ENCODE peak calls at places on chromosome 7, in ten cellular contexts. One of them, this sample, is unnamed.
A peak's percentile ranks its signal among the peaks of the same experiment; 100 is the strongest.

GRCh38 chr7:101159696-101160674 is 5.4 kb downstream of the VGF start:
- DNase-seq in activated CD8-positive, alpha-beta memory T cell treated with anti-CD3 and anti-CD28 coated beads for 48 hours: no peak
- DNase-seq in GOT3: no peak
- DNase-seq in ELR: peak; percentile 72
- DNase-seq in effector CD8-positive, alpha-beta T cell: no peak
- DNase-seq in T-cell: no peak
- DNase-seq in progenitor cell of endocrine pancreas: no peak
- DNase-seq in fibroblast of mammary gland: peak; percentile 43
- DNase-seq in endothelial cell: no peak
- DNase-seq in HFF-Myc: no peak
- DNase-seq in this sample: no peak

GRCh38 chr7:84073476-84073875 is 121.1 kb downstream of the SEMA3A start:
- DNase-seq in GOT3: no peak
- DNase-seq in ELR: no peak
- DNase-seq in fibroblast of mammary gland: peak; percentile 51
- DNase-seq in T-cell: no peak
- DNase-seq in progenitor cell of endocrine pancreas: no peak
- DNase-seq in endothelial cell: no peak
- DNase-seq in HFF-Myc: no peak
- DNase-seq in activated CD8-positive, alpha-beta memory T cell treated with anti-CD3 and anti-CD28 coated beads for 48 hours: no peak
- DNase-seq in effector CD8-positive, alpha-beta T cell: no peak
- DNase-seq in this sample: no peak

GRCh38 chr7:144452064-144452463 is 48.6 kb upstream of the NOBOX start:
- DNase-seq in progenitor cell of endocrine pancreas: no peak
- DNase-seq in activated CD8-positive, alpha-beta memory T cell treated with anti-CD3 and anti-CD28 coated beads for 48 hours: no peak
- DNase-seq in endothelial cell: no peak
- DNase-seq in T-cell: no peak
- DNase-seq in HFF-Myc: no peak
- DNase-seq in fibroblast of mammary gland: no peak
- DNase-seq in effector CD8-positive, alpha-beta T cell: no peak
- DNase-seq in ELR: no peak
- DNase-seq in GOT3: no peak
- DNase-seq in this sample: no peak

GRCh38 chr7:106205621-106206222 is 79.1 kb downstream of the NAMPT start:
- DNase-seq in fibroblast of mammary gland: peak; percentile 40
- DNase-seq in effector CD8-positive, alpha-beta T cell: no peak
- DNase-seq in progenitor cell of endocrine pancreas: no peak
- DNase-seq in HFF-Myc: no peak
- DNase-seq in endothelial cell: no peak
- DNase-seq in ELR: peak; percentile 67
- DNase-seq in GOT3: no peak
- DNase-seq in activated CD8-positive, alpha-beta memory T cell treated with anti-CD3 and anti-CD28 coated beads for 48 hours: no peak
- DNase-seq in T-cell: no peak
- DNase-seq in this sample: no peak

GRCh38 chr7:41921453-41921912 is 218.6 kb upstream of the INHBA start:
- DNase-seq in HFF-Myc: peak; percentile 79
- DNase-seq in T-cell: no peak
- DNase-seq in GOT3: no peak
- DNase-seq in endothelial cell: no peak
- DNase-seq in ELR: peak; percentile 43
- DNase-seq in activated CD8-positive, alpha-beta memory T cell treated with anti-CD3 and anti-CD28 coated beads for 48 hours: no peak
- DNase-seq in effector CD8-positive, alpha-beta T cell: no peak
- DNase-seq in fibroblast of mammary gland: peak; percentile 93
- DNase-seq in progenitor cell of endocrine pancreas: no peak
- DNase-seq in this sample: no peak

GRCh38 chr7:116674508-116675173 is 2.6 kb downstream of the MET start:
- DNase-seq in progenitor cell of endocrine pancreas: no peak
- DNase-seq in fibroblast of mammary gland: peak; percentile 34
- DNase-seq in GOT3: no peak
- DNase-seq in endothelial cell: no peak
- DNase-seq in T-cell: no peak
- DNase-seq in HFF-Myc: no peak
- DNase-seq in ELR: peak; percentile 78
- DNase-seq in effector CD8-positive, alpha-beta T cell: no peak
- DNase-seq in activated CD8-positive, alpha-beta memory T cell treated with anti-CD3 and anti-CD28 coated beads for 48 hours: no peak
- DNase-seq in this sample: no peak

GRCh38 chr7:84611391-84611790 is 416.8 kb upstream of the SEMA3A start:
- DNase-seq in GOT3: no peak
- DNase-seq in T-cell: no peak
- DNase-seq in fibroblast of mammary gland: no peak
- DNase-seq in endothelial cell: no peak
- DNase-seq in activated CD8-positive, alpha-beta memory T cell treated with anti-CD3 and anti-CD28 coated beads for 48 hours: no peak
- DNase-seq in HFF-Myc: no peak
- DNase-seq in ELR: no peak
- DNase-seq in effector CD8-positive, alpha-beta T cell: no peak
- DNase-seq in progenitor cell of endocrine pancreas: no peak
- DNase-seq in this sample: no peak

GRCh38 chr7:65382452-65382851 is 8.8 kb downstream of the ZNF92 start:
- DNase-seq in effector CD8-positive, alpha-beta T cell: no peak
- DNase-seq in activated CD8-positive, alpha-beta memory T cell treated with anti-CD3 and anti-CD28 coated beads for 48 hours: no peak
- DNase-seq in progenitor cell of endocrine pancreas: no peak
- DNase-seq in T-cell: no peak
- DNase-seq in endothelial cell: no peak
- DNase-seq in HFF-Myc: no peak
- DNase-seq in fibroblast of mammary gland: no peak
- DNase-seq in GOT3: no peak
- DNase-seq in ELR: no peak
- DNase-seq in this sample: no peak

GRCh38 chr7:24773646-24774045 is 16.4 kb upstream of the GSDME start:
- DNase-seq in effector CD8-positive, alpha-beta T cell: no peak
- DNase-seq in progenitor cell of endocrine pancreas: no peak
- DNase-seq in fibroblast of mammary gland: no peak
- DNase-seq in endothelial cell: no peak
- DNase-seq in HFF-Myc: no peak
- DNase-seq in activated CD8-positive, alpha-beta memory T cell treated with anti-CD3 and anti-CD28 coated beads for 48 hours: no peak
- DNase-seq in ELR: no peak
- DNase-seq in T-cell: no peak
- DNase-seq in GOT3: no peak
- DNase-seq in this sample: no peak